ENCODE peak calls at places on chromosomes 1 and 21, in ten cellular contexts. V is PC-3, M is stomach, Q is pancreas, X is psoas muscle, A is H9, T is gastrocnemius medialis, B is ovary, N is A549, U is heart right ventricle. K is an unnamed sample. For H3K4me1, the result is how much of the 10 kb centered on the place peaks cover.

GRCh38 chr1:181816608-181817007 is 244.9 kb downstream of the ZNF648 start:
- DNase-seq in X (no peak), M (no peak), B (no peak), A (no peak), V (no peak), U (no peak), T (no peak), N (no peak), Q (no peak), K (no peak)

GRCh38 chr1:180136311-180136967 is 18.2 kb upstream of the QSOX1 start:
- DNase-seq in T (no peak), V (peak), A (no peak), M (no peak), Q (no peak), B (no peak), U (no peak), N (no peak), X (no peak), K (no peak)

GRCh38 chr1:201634261-201634660 is 95.3 kb downstream of the NAV1 start:
- DNase-seq in B (no peak), U (no peak), A (no peak), V (no peak), Q (no peak), X (no peak), N (no peak), T (no peak), M (no peak), K (no peak)

GRCh38 chr21:44726803-44727202 is 15.4 kb upstream of the TSPEAR start:
- DNase-seq in T (no peak), N (no peak), A (peak), V (no peak), Q (no peak), U (no peak), M (no peak), X (no peak), B (no peak), K (no peak)

GRCh38 chr1:173410794-173411236 is 66.3 kb upstream of the PRDX6 start:
- DNase-seq in V (no peak), X (no peak), Q (no peak), U (no peak), M (no peak), T (no peak), B (no peak), N (no peak), A (no peak), K (no peak)

GRCh38 chr1:206117151-206117948 is at the start of gene AVPR1B:
- DNase-seq in T (no peak), V (peak), M (peak), U (peak), Q (peak), A (peak), N (peak), B (peak), X (peak), K (no peak)

GRCh38 chr1:102840741-102841140 is 267.6 kb downstream of the COL11A1 start:
- DNase-seq in U (no peak), N (no peak), Q (no peak), A (no peak), M (no peak), X (no peak), B (no peak), V (no peak), T (no peak), K (no peak)

GRCh38 chr1:116418091-116418830 is 45.2 kb downstream of the ATP1A1 start:
- DNase-seq in Q (peak), M (peak), B (peak), T (peak), X (peak), A (peak), N (peak), V (peak), U (peak), K (peak)

GRCh38 chr1:172929006-172929405 is 121.7 kb downstream of the TNFSF18 start:
- DNase-seq in U (no peak), B (no peak), A (no peak), V (peak), Q (no peak), T (no peak), N (no peak), M (no peak), X (no peak), K (no peak)

GRCh38 chr21:16873581-16873980 is 639.3 kb upstream of the CXADR start:
- DNase-seq in A (no peak), Q (no peak), T (no peak), U (no peak), B (no peak), X (no peak), V (no peak), M (no peak), N (no peak), K (no peak)

GRCh38 chr21:27802816-27803475 is 836.1 kb upstream of the ADAMTS5 start:
- DNase-seq in N (no peak), A (peak), V (peak), M (peak), T (no peak), X (no peak), B (no peak), Q (no peak), U (peak), K (no peak)

GRCh38 chr1:31736675-31737074 is 27.5 kb downstream of the ADGRB2 start:
- DNase-seq in X (peak), N (no peak), B (no peak), U (no peak), A (no peak), M (peak), V (no peak), Q (no peak), T (no peak), K (no peak)

GRCh38 chr1:5975133-5975880 is 16.9 kb downstream of the NPHP4 start:
- DNase-seq in Q (peak), B (peak), X (no peak), V (peak), A (peak), T (no peak), U (no peak), M (peak), N (no peak), K (no peak)

GRCh38 chr1:5991784-5992033 is 516 bp downstream of the NPHP4 start:
- DNase-seq in V (no peak), M (no peak), B (no peak), T (no peak), N (no peak), U (no peak), Q (no peak), X (peak), A (no peak), K (no peak)

GRCh38 chr1:98429851-98430496 is 231.5 kb upstream of the SNX7 start:
- DNase-seq in N (no peak), X (no peak), V (peak), U (no peak), A (no peak), B (no peak), T (no peak), Q (peak), M (no peak), K (no peak)

GRCh38 chr1:66275083-66275482 is 258.9 kb upstream of the SGIP1 start:
- DNase-seq in Q (no peak), A (no peak), X (no peak), U (no peak), V (no peak), M (no peak), T (no peak), N (no peak), B (no peak), K (no peak)

GRCh38 chr1:204618148-204618760 is 67.3 kb downstream of the LRRN2 start:
- DNase-seq in Q (no peak), T (no peak), U (no peak), M (no peak), A (no peak), V (no peak), X (no peak), N (no peak), B (no peak), K (no peak)

GRCh38 chr21:31902438-31902837 is 29.6 kb downstream of the HUNK start:
- DNase-seq in X (no peak), Q (no peak), U (no peak), B (no peak), N (no peak), V (no peak), M (no peak), T (no peak), A (no peak), K (no peak)

GRCh38 chr1:28233264-28233606 is 406 bp upstream of the DNAJC8 start:
- DNase-seq in V (no peak), M (no peak), U (no peak), N (no peak), X (peak), B (no peak), Q (no peak), A (no peak), T (no peak), K (no peak)

GRCh38 chr1:59409986-59410385 is 113.1 kb downstream of the FGGY start:
- DNase-seq in T (no peak), X (no peak), M (no peak), A (no peak), V (no peak), N (no peak), Q (no peak), U (no peak), B (no peak), K (no peak)

GRCh38 chr1:177170756-177171535 is at the start of gene BRINP2:
- DNase-seq in A (peak), Q (peak), T (peak), U (peak), V (peak), B (peak), N (peak), M (peak), X (peak), K (no peak)

GRCh38 chr1:25462732-25463131 is 32.0 kb downstream of the MACO1 start:
- DNase-seq in M (no peak), B (no peak), Q (no peak), X (no peak), T (no peak), N (no peak), U (no peak), A (no peak), V (no peak), K (no peak)

GRCh38 chr1:157496121-157496526 is 56.2 kb downstream of the FCRL5 start:
- DNase-seq in B (no peak), U (peak), N (no peak), T (no peak), X (no peak), M (no peak), Q (no peak), V (peak), A (no peak), K (no peak)

GRCh38 chr1:226660410-226661182 is 78.5 kb downstream of the ITPKB start:
- DNase-seq in N (no peak), B (no peak), V (no peak), A (no peak), U (peak), X (peak), Q (no peak), T (no peak), M (no peak), K (no peak)

GRCh38 chr1:15206418-15207030 is 40.5 kb upstream of the FHAD1 start:
- DNase-seq in B (peak), Q (no peak), T (no peak), V (peak), N (no peak), X (no peak), A (no peak), U (no peak), M (no peak), K (no peak)

GRCh38 chr21:14771587-14771986 is 225.5 kb upstream of the SAMSN1 start:
- DNase-seq in M (no peak), A (no peak), B (no peak), X (no peak), T (no peak), U (no peak), N (no peak), V (no peak), Q (no peak), K (no peak)

GRCh38 chr21:14768042-14768441 is 221.9 kb upstream of the SAMSN1 start:
- DNase-seq in V (peak), B (no peak), N (no peak), M (no peak), X (no peak), A (no peak), T (no peak), Q (no peak), U (no peak), K (no peak)

DNA sequence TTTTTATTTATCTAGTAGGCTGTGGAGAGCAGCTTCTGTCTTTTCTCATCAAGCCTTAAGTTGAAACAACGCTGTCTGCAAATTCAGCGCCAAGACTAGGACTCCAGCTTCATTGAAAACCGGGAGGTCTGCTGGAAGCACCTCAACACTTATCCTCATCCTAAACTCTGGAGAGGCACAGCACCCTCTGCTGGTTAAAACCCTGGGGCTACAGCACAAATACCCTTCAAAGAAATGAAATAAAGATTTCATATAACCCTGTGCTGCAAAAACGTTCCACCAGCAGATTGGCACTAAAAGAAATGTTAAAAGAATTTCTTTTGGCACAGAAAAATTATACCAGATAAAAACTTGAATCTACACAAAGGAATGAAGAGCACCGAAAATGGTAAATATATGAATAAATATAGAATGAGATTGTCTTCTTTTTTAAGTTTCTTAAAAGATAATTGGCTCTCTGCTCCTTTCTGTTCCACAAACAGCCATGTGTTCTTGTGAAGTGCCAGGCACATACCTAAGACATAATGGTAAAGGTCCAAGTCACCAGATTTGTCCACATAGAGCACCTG is 227.7 kb upstream of the SAMSN1 start:
- DNase-seq in N (no peak), M (peak), V (peak), B (no peak), Q (peak), X (peak), T (peak), A (peak), U (peak), K (no peak)
- TF ChIP-seq CTCF in N (peak), M (peak), V (peak), B (no peak), Q (peak), X (peak), T (no peak), A (peak), U (peak), K (peak)

GRCh38 chr1:230390371-230390770 is 35.8 kb downstream of the PGBD5 start:
- DNase-seq in V (no peak), X (no peak), T (no peak), Q (no peak), U (no peak), M (no peak), B (no peak), A (no peak), N (no peak), K (no peak)

GRCh38 chr1:230392920-230393521 is 33.1 kb downstream of the PGBD5 start:
- DNase-seq in T (no peak), U (no peak), Q (no peak), V (no peak), M (no peak), N (no peak), B (no peak), X (no peak), A (no peak), K (no peak)

GRCh38 chr1:230394134-230394533 is 32.0 kb downstream of the PGBD5 start:
- DNase-seq in U (no peak), N (no peak), T (no peak), Q (no peak), X (no peak), B (no peak), M (no peak), V (no peak), A (peak), K (no peak)

GRCh38 chr1:230393722-230394121 is 32.4 kb downstream of the PGBD5 start:
- DNase-seq in X (no peak), V (no peak), N (no peak), U (no peak), B (no peak), A (no peak), Q (no peak), T (no peak), M (no peak), K (no peak)

DNA sequence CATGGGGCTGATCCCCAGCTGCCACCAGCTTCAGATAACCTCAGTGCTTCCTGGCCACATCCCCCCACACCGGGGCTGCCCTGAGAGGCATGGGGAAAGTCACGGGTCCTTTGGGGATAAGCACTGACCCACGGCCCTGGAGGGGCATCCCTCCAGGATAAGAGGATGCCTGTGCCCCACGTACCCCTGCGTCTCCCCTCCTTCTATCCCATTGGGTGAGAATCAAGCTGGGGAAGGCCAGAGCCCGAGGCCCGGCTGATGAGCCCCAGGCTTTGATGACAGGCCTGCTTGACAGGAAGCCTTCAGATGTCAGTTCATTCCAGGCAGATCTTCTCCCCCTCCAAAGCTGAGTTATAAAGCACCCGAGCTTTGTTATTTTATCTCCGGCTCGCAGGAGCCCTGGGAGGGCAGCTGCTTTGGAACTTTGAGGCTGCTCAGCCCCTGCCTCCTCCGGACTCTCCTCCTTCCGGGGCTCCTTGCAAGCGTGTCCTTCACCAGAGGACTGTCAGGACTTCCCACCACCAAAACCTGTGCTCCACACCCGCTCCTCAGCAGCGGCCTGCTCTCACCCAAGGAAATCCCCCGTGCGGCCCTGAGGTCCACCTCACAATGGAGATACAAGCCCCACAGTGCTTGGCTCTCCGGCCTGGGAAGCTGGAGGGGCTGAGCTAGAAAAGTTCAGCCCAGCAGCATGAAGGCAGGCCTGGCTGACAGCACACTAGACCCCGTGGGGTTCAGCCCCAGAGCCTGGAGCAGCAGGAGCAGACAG is 33.8 kb downstream of the PGBD5 start:
- DNase-seq in M (no peak), X (no peak), N (no peak), T (no peak), V (no peak), B (no peak), Q (no peak), U (no peak), A (no peak), K (no peak)
- H3K4me1 ChIP-seq in M (under half), X (under half), N (under half), T (under half), V (under half), B (under half), Q (under half), U (under half), A (under half), K (under half)

DNA sequence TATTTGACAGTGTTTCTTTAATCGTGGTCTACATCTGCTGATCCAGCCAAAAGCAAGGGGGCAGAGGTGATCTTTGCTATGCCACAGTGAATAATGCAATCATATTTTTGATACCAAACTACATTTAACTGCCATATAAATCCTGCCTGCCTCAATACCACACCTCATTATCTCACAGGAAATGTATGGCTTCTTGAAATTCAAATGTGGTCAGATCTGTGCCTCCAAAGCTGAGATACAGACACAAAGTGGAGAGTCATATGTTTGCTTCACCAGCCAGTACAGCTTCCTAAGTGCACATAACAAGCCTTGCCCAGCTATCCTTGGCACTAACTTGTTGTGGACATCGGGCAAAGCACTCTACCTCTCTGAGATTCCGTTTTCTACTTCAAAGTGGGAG is 250.0 kb upstream of the NFIA start:
- DNase-seq in V (no peak), U (no peak), T (no peak), A (no peak), X (no peak), Q (no peak), M (no peak), B (no peak), N (no peak), K (no peak)
- TF ChIP-seq CTCF in V (no peak), U (no peak), T (no peak), A (no peak), X (no peak), Q (no peak), M (no peak), B (no peak), N (no peak), K (no peak)

GRCh38 chr21:26146681-26147080 is 23.9 kb downstream of the APP start:
- DNase-seq in X (no peak), M (no peak), T (no peak), B (no peak), V (no peak), U (no peak), Q (no peak), A (no peak), N (no peak), K (no peak)

GRCh38 chr21:26148071-26148470 is 22.5 kb downstream of the APP start:
- DNase-seq in N (peak), B (no peak), V (no peak), Q (no peak), X (no peak), T (no peak), M (no peak), A (peak), U (no peak), K (no peak)

GRCh38 chr21:26147535-26147934 is 23.0 kb downstream of the APP start:
- DNase-seq in X (no peak), U (no peak), B (no peak), Q (no peak), M (no peak), N (no peak), T (no peak), A (no peak), V (no peak), K (no peak)

GRCh38 chr21:26153758-26154157 is 16.8 kb downstream of the APP start:
- DNase-seq in U (no peak), V (no peak), N (no peak), Q (no peak), B (no peak), A (no peak), M (no peak), X (no peak), T (no peak), K (no peak)

DNA sequence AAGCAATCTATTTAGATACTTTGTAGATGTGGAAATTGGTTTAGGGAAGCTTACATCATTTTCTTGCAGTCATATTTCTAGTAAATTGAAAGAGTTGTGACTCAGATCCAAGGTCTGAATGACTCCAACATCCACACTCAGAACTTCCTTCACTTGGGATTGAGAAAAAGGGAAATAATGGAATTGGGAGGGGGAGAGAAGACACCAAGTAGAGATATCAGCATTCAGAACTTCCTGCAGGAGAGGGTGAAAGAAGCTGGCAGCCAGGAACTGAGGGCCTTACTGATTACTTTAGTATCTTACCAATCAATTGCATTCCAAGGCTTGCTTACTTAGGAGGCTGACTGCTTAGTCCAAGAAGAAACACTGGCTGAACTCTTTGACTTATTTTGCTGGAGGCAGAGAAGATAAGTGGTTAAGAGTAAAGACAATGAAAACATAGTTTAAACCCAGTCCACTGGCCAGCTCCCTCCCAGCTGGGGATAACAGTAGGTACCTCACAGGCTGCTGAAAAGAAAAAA is 21.7 kb downstream of the APP start:
- DNase-seq in A (no peak), M (no peak), X (no peak), T (no peak), V (peak), B (no peak), Q (no peak), U (no peak), N (no peak), K (no peak)
- H3K4me1 ChIP-seq in A (under half), M (half or more), X (under half), T (under half), V (under half), B (under half), Q (under half), U (under half), N (half or more), K (under half)